ENCODE peak calls at places on chromosomes 11 and 22, in six cellular contexts. L, O, R, I, B and X are unnamed samples.

GRCh38 chr11:1310772-1311468 is 1.5 kb upstream of the TOLLIP start:
- DNase-seq in L (no peak), O (no peak), B (no peak), I (peak; percentile 62), R (no peak), X (no peak)

GRCh38 chr11:61411589-61411988 is 18.2 kb downstream of the CPSF7 start:
- DNase-seq in B (no peak), R (no peak), I (no peak), O (no peak), L (no peak), X (no peak)

GRCh38 chr11:130211144-130211543 is 51.6 kb downstream of the ST14 start:
- DNase-seq in I (no peak), L (no peak), B (no peak), R (no peak), O (no peak), X (no peak)

GRCh38 chr22:36790648-36791047 is 14.7 kb upstream of the IFT27 start:
- DNase-seq in O (no peak), B (no peak), L (peak; percentile 49), I (no peak), R (no peak), X (no peak)

GRCh38 chr22:17159504-17159951 is 451 bp upstream of the HDHD5 start:
- DNase-seq in O (peak; percentile 72), L (peak; percentile 81), I (peak; percentile 10), B (peak; percentile 37), R (peak; percentile 63), X (peak; percentile 61)

GRCh38 chr11:108985611-108986279 is 320.9 kb downstream of the DDX10 start:
- DNase-seq in R (no peak), B (peak; percentile 85), L (peak; percentile 32), I (no peak), O (peak; percentile 34), X (peak; percentile 80)

GRCh38 chr11:109957000-109957399 is 136.2 kb upstream of the ZC3H12C start:
- DNase-seq in B (no peak), I (no peak), L (no peak), R (no peak), O (no peak), X (no peak)

GRCh38 chr11:115324569-115325432 is 179.4 kb downstream of the CADM1 start:
- DNase-seq in L (peak; percentile 90), O (peak; percentile 78), R (peak; percentile 89), B (peak; percentile 74), I (peak; percentile 43), X (peak; percentile 48)

GRCh38 chr11:33899383-33900037 is 7.6 kb upstream of the LMO2 start:
- DNase-seq in I (no peak), R (no peak), L (no peak), O (peak; percentile 94), B (peak; percentile 56), X (peak; percentile 95)

GRCh38 chr11:126146454-126147192 is 64.8 kb downstream of the RPUSD4 start:
- DNase-seq in I (no peak), R (peak; percentile 74), O (peak; percentile 67), B (no peak), L (peak; percentile 91), X (no peak)

GRCh38 chr22:26501996-26502395 is 10.3 kb downstream of the TFIP11 start:
- DNase-seq in I (no peak), B (no peak), L (no peak), O (no peak), R (no peak), X (no peak)

GRCh38 chr11:61083601-61084147 is 18.6 kb upstream of the CD5 start:
- DNase-seq in O (no peak), R (no peak), B (no peak), L (no peak), I (no peak), X (no peak)

GRCh38 chr11:2318123-2318522 is 16.3 kb downstream of the TSPAN32 start:
- DNase-seq in L (no peak), I (no peak), B (no peak), O (no peak), R (no peak), X (no peak)

GRCh38 chr22:19291580-19292261 is at the start of gene CLTCL1:
- DNase-seq in B (peak; percentile 73), R (peak; percentile 89), I (peak; percentile 65), L (peak; percentile 77), O (peak; percentile 83), X (peak; percentile 80)

GRCh38 chr11:79437981-79438630 is 2.7 kb downstream of the TENM4 start:
- DNase-seq in B (peak; percentile 16), L (peak; percentile 81), I (no peak), R (peak; percentile 45), O (peak; percentile 76), X (no peak)

GRCh38 chr22:49769691-49770315 is 57.9 kb downstream of the BRD1 start:
- DNase-seq in B (no peak), I (no peak), R (no peak), O (no peak), L (no peak), X (no peak)

GRCh38 chr11:133515075-133515474 is 17.2 kb downstream of the OPCML start:
- DNase-seq in B (no peak), L (peak; percentile 91), R (no peak), O (no peak), I (no peak), X (no peak)

GRCh38 chr11:41989173-41989572 is 529.7 kb upstream of the LRRC4C start:
- DNase-seq in I (no peak), R (no peak), B (no peak), O (no peak), L (no peak), X (no peak)

GRCh38 chr22:39773976-39774539 is 119.5 kb downstream of the ENTHD1 start:
- DNase-seq in O (no peak), L (no peak), I (no peak), B (peak; percentile 5), R (no peak), X (peak; percentile 9)

GRCh38 chr11:72630104-72630852 is 43.9 kb downstream of the PDE2A start:
- DNase-seq in L (no peak), I (no peak), B (peak; percentile 9), R (no peak), O (no peak), X (no peak)

GRCh38 chr22:48488149-48488551 is 1339.5 kb downstream of the BRD1 start:
- DNase-seq in I (no peak), B (no peak), O (peak; percentile 17), L (no peak), R (no peak), X (no peak)

GRCh38 chr11:62461740-62462522 is 43.1 kb downstream of the SCGB1A1 start:
- DNase-seq in B (peak; percentile 2), I (no peak), O (peak; percentile 49), L (no peak), R (no peak), X (peak; percentile 22)

GRCh38 chr11:27716850-27717249 is 16.6 kb upstream of the BDNF start:
- DNase-seq in R (peak; percentile 71), I (no peak), O (peak; percentile 61), B (peak; percentile 39), L (peak; percentile 11), X (no peak)

GRCh38 chr11:110085255-110085838 is 7.8 kb upstream of the ZC3H12C start:
- DNase-seq in O (no peak), B (peak; percentile 68), L (no peak), R (no peak), I (no peak), X (no peak)

GRCh38 chr11:2541881-2542361 is 97.1 kb downstream of the KCNQ1 start:
- DNase-seq in O (no peak), R (no peak), I (no peak), L (no peak), B (no peak), X (no peak)

GRCh38 chr11:93689166-93689734 is 27.8 kb downstream of the CEP295 start:
- DNase-seq in B (no peak), R (no peak), I (peak; percentile 11), L (no peak), O (no peak), X (no peak)